ENCODE peak calls at places on chromosomes 4 and X, in six cellular contexts. V is suprapubic skin, H is brain microvascular endothelial cell, D is coronary artery, E is small intestine, K is GM23248. B is an unnamed sample.

GRCh38 chrX:2691543-2692220 is 587 bp downstream of the CD99 start:
- DNase-seq in V (peak; percentile 87), H (no peak), D (no peak), E (no peak), K (peak; percentile 81), B (peak; percentile 83)

GRCh38 chr4:45241976-45242375 is 515.6 kb upstream of the GNPDA2 start:
- DNase-seq in V (no peak), H (no peak), D (no peak), E (no peak), K (no peak), B (no peak)

GRCh38 chr4:72886602-72887001 is 182.9 kb downstream of the COX18 start:
- DNase-seq in V (no peak), H (no peak), D (no peak), E (no peak), K (peak; percentile 34), B (no peak)

GRCh38 chr4:89674876-89675459 is 162.0 kb downstream of the SNCA start:
- DNase-seq in V (no peak), H (no peak), D (no peak), E (no peak), K (no peak), B (no peak)

GRCh38 chrX:41384041-41384705 is 50.2 kb downstream of the DDX3X start:
- DNase-seq in V (peak; percentile 76), H (peak; percentile 78), D (no peak), E (peak; percentile 90), K (peak; percentile 75), B (peak; percentile 82)

GRCh38 chr4:111596491-111596890 is 548.8 kb upstream of the FAM241A start:
- DNase-seq in V (no peak), H (no peak), D (no peak), E (no peak), K (no peak), B (no peak)

GRCh38 chr4:128163177-128164117 is 102.3 kb downstream of the LARP1B start:
- DNase-seq in V (no peak), H (no peak), D (no peak), E (no peak), K (peak; percentile 64), B (no peak)

GRCh38 chrX:72111011-72111708 is 20.6 kb downstream of the RTL5 start:
- DNase-seq in V (no peak), H (no peak), D (peak; percentile 54), E (no peak), K (no peak), B (no peak)

GRCh38 chr4:129344058-129344457 is 248.1 kb downstream of the C4orf33 start:
- DNase-seq in V (no peak), H (peak; percentile 40), D (no peak), E (peak; percentile 70), K (peak; percentile 66), B (no peak)

GRCh38 chr4:38464328-38464727 is 199.7 kb upstream of the KLF3 start:
- DNase-seq in V (no peak), H (no peak), D (no peak), E (no peak), K (no peak), B (no peak)

GRCh38 chr4:126957555-126958440 is 675.0 kb upstream of the INTU start:
- DNase-seq in V (no peak), H (no peak), D (no peak), E (no peak), K (peak; percentile 53), B (no peak)

DNA sequence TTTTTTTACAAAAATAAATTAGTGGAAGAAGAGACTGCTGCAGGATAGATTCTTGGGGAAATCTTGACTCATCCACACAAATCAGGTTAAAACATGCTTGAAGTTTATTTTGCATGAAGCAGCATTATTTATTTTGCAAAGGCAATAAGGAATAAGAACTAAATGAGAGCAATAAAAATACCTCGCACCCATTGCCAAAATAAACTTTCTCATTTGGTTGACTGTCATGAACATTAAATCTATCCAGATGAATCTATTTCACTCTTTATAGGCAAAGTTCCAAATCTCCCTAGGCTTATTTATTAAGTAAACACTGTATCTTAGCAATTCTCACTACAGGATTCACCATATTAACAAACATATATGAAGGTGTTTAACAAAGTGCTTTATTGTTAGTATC is 58.9 kb downstream of the HOPX start:
- DNase-seq in V (no peak), H (no peak), D (no peak), E (no peak), K (no peak), B (no peak)
- H3K27ac ChIP-seq in V (peak overlapping the region; percentile 82), H (no peak overlapping the region), D (no peak overlapping the region), E (no peak overlapping the region), K (no peak overlapping the region), B (no peak overlapping the region)

GRCh38 chr4:30718021-30718888 is 1.9 kb upstream of the PCDH7 start:
- DNase-seq in V (no peak), H (peak; percentile 18), D (no peak), E (no peak), K (peak; percentile 34), B (peak; percentile 69)
- H3K27ac ChIP-seq in V (peak overlapping the region; percentile 65), H (no peak overlapping the region), D (peak overlapping the region; percentile 93), E (no peak overlapping the region), K (no peak overlapping the region), B (peak overlapping the region; percentile 24)

GRCh38 chr4:135833529-135833928 is 1631.9 kb upstream of the PABPC4L start:
- DNase-seq in V (no peak), H (no peak), D (no peak), E (no peak), K (no peak), B (no peak)
- H3K27ac ChIP-seq in V (no peak overlapping the region), H (no peak overlapping the region), D (no peak overlapping the region), E (no peak overlapping the region), K (no peak overlapping the region), B (no peak overlapping the region)

GRCh38 chr4:159256037-159256436 is 153.2 kb downstream of the RAPGEF2 start:
- DNase-seq in V (no peak), H (no peak), D (no peak), E (no peak), K (no peak), B (no peak)

GRCh38 chr4:159252491-159252890 is 149.6 kb downstream of the RAPGEF2 start:
- DNase-seq in V (no peak), H (no peak), D (no peak), E (no peak), K (no peak), B (no peak)

GRCh38 chr4:159248383-159249178 is 145.7 kb downstream of the RAPGEF2 start:
- DNase-seq in V (no peak), H (peak; percentile 57), D (no peak), E (no peak), K (peak; percentile 83), B (no peak)

DNA sequence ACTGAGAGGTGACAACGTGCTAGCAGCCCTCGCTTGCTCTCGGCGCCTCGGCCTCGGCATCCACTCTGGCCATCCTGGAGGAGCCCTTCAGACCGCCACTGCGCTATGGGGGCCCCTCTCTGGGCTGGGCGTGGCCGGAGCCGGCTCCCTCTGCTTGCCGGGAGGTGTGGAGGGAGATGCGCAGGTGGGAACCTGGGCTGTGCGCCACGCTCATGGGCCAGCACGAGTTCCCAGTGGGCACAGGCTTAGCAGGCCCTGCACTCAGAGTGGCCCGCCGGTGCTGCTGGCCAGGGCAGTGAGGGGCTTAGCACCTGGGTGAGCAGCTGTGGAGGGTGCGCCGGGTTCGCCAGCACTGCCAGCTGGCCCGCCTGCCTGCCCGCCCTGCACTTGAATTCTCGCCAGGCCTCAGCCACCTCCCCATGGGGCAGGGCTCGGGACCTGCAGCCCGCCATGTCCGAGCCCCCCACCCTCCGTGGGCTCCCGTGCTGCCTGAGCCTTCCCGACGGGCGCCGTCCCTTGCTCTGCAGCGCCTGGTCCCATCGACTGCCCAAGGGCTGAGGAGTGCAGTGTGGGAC is 148.0 kb downstream of the RAPGEF2 start:
- DNase-seq in V (no peak), H (no peak), D (no peak), E (no peak), K (no peak), B (no peak)
- H3K27ac ChIP-seq in V (no peak overlapping the region), H (no peak overlapping the region), D (no peak overlapping the region), E (no peak overlapping the region), K (no peak overlapping the region), B (no peak overlapping the region)

DNA sequence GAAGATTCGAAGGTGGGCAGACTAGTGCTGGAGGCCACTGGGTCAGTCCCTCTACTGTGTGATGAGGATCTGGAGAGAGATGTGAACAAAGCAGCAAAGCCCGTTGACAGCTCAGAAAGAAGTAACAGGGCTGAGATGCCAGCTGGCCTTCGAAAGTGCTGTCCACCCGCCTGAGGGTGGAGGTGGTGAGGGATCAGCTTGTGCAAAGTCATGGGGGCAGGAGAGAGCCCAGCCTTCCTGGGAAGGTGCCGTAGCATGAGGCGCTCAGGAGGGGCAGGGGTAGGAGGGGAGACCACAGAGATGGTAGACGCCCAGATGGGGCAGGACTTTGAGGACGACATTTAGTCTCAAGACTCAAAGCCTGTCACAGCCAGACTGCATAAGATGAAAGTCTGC is 19.7 kb downstream of the TBC1D14 start:
- DNase-seq in V (no peak), H (no peak), D (no peak), E (no peak), K (no peak), B (no peak)
- H3K27ac ChIP-seq in V (no peak overlapping the region), H (no peak overlapping the region), D (peak overlapping the region; percentile 60), E (no peak overlapping the region), K (no peak overlapping the region), B (no peak overlapping the region)

GRCh38 chr4:112778520-112778919 is 141.6 kb downstream of the LARP7 start:
- DNase-seq in V (no peak), H (no peak), D (no peak), E (no peak), K (no peak), B (no peak)
- H3K27ac ChIP-seq in V (no peak overlapping the region), H (no peak overlapping the region), D (no peak overlapping the region), E (no peak overlapping the region), K (no peak overlapping the region), B (no peak overlapping the region)

GRCh38 chr4:25379591-25379990 is 2.5 kb downstream of the ANAPC4 start:
- DNase-seq in V (no peak), H (no peak), D (no peak), E (no peak), K (no peak), B (no peak)

GRCh38 chr4:25376754-25377571 is at the start of gene ANAPC4:
- DNase-seq in V (peak; percentile 99), H (peak; percentile 85), D (peak; percentile 94), E (peak; percentile 95), K (peak; percentile 95), B (peak; percentile 98)

GRCh38 chr4:25377572-25377882 is 464 bp downstream of the ANAPC4 start:
- DNase-seq in V (no peak), H (no peak), D (no peak), E (no peak), K (no peak), B (no peak)

GRCh38 chr4:25378130-25378743 is 1.2 kb downstream of the ANAPC4 start:
- DNase-seq in V (no peak), H (no peak), D (no peak), E (no peak), K (no peak), B (no peak)
- H3K27ac ChIP-seq in V (no peak overlapping the region), H (no peak overlapping the region), D (no peak overlapping the region), E (no peak overlapping the region), K (no peak overlapping the region), B (no peak overlapping the region)

B was measured in left lung.